ENCODE peak calls at places on chromosomes 2 and 18, in six cellular contexts. One of them, this sample, is unnamed.

GRCh38 chr2:26805241-26805676 is 19.4 kb downstream of the CENPA start:
- DNase-seq in ecto neural progenitor cell: no peak
- DNase-seq in EH: peak
- DNase-seq in NCI-H446 treated with DMSO at 0.1 percent for 48 hours: no peak
- DNase-seq in NCI-H2227 treated with DMSO at 0.1 percent for 48 hours: no peak
- DNase-seq in DMS79 treated with DMSO at 0.1 percent for 48 hours: no peak
- DNase-seq in this sample: peak

GRCh38 chr18:79933765-79934164 is 17.7 kb downstream of the SLC66A2 start:
- DNase-seq in ecto neural progenitor cell: no peak
- DNase-seq in NCI-H446 treated with DMSO at 0.1 percent for 48 hours: no peak
- DNase-seq in DMS79 treated with DMSO at 0.1 percent for 48 hours: no peak
- DNase-seq in NCI-H2227 treated with DMSO at 0.1 percent for 48 hours: no peak
- DNase-seq in EH: peak
- DNase-seq in this sample: no peak

GRCh38 chr18:154151-154550 is 4.2 kb upstream of the USP14 start:
- DNase-seq in DMS79 treated with DMSO at 0.1 percent for 48 hours: no peak
- DNase-seq in EH: peak
- DNase-seq in NCI-H2227 treated with DMSO at 0.1 percent for 48 hours: no peak
- DNase-seq in ecto neural progenitor cell: no peak
- DNase-seq in NCI-H446 treated with DMSO at 0.1 percent for 48 hours: no peak
- DNase-seq in this sample: peak

GRCh38 chr2:237154050-237154638 is 68.5 kb downstream of the COPS8 start:
- DNase-seq in NCI-H2227 treated with DMSO at 0.1 percent for 48 hours: no peak
- DNase-seq in ecto neural progenitor cell: no peak
- DNase-seq in DMS79 treated with DMSO at 0.1 percent for 48 hours: no peak
- DNase-seq in NCI-H446 treated with DMSO at 0.1 percent for 48 hours: peak
- DNase-seq in EH: peak
- DNase-seq in this sample: peak

GRCh38 chr2:108194409-108195132 is 45.2 kb upstream of the SULT1C3 start:
- DNase-seq in DMS79 treated with DMSO at 0.1 percent for 48 hours: peak
- DNase-seq in EH: peak
- DNase-seq in NCI-H446 treated with DMSO at 0.1 percent for 48 hours: no peak
- DNase-seq in NCI-H2227 treated with DMSO at 0.1 percent for 48 hours: no peak
- DNase-seq in ecto neural progenitor cell: no peak
- DNase-seq in this sample: peak

GRCh38 chr2:7427293-7428060 is 510.3 kb downstream of the RNF144A start:
- DNase-seq in NCI-H446 treated with DMSO at 0.1 percent for 48 hours: peak
- DNase-seq in DMS79 treated with DMSO at 0.1 percent for 48 hours: peak
- DNase-seq in EH: peak
- DNase-seq in NCI-H2227 treated with DMSO at 0.1 percent for 48 hours: peak
- DNase-seq in ecto neural progenitor cell: no peak
- DNase-seq in this sample: peak

GRCh38 chr18:13661051-13661778 is 65.1 kb downstream of the FAM210A start:
- DNase-seq in EH: no peak
- DNase-seq in NCI-H446 treated with DMSO at 0.1 percent for 48 hours: no peak
- DNase-seq in ecto neural progenitor cell: no peak
- DNase-seq in NCI-H2227 treated with DMSO at 0.1 percent for 48 hours: no peak
- DNase-seq in DMS79 treated with DMSO at 0.1 percent for 48 hours: no peak
- DNase-seq in this sample: no peak

GRCh38 chr2:237556773-237557632 is 9.4 kb upstream of the PRLH start:
- DNase-seq in NCI-H2227 treated with DMSO at 0.1 percent for 48 hours: no peak
- DNase-seq in EH: peak
- DNase-seq in DMS79 treated with DMSO at 0.1 percent for 48 hours: no peak
- DNase-seq in NCI-H446 treated with DMSO at 0.1 percent for 48 hours: no peak
- DNase-seq in ecto neural progenitor cell: no peak
- DNase-seq in this sample: no peak

GRCh38 chr2:19600506-19600905 is 242.1 kb upstream of the OSR1 start:
- DNase-seq in DMS79 treated with DMSO at 0.1 percent for 48 hours: no peak
- DNase-seq in EH: peak
- DNase-seq in NCI-H446 treated with DMSO at 0.1 percent for 48 hours: no peak
- DNase-seq in NCI-H2227 treated with DMSO at 0.1 percent for 48 hours: no peak
- DNase-seq in ecto neural progenitor cell: no peak
- DNase-seq in this sample: peak

GRCh38 chr2:59734743-59735142 is 818.7 kb downstream of the BCL11A start:
- DNase-seq in NCI-H446 treated with DMSO at 0.1 percent for 48 hours: no peak
- DNase-seq in DMS79 treated with DMSO at 0.1 percent for 48 hours: no peak
- DNase-seq in EH: no peak
- DNase-seq in NCI-H2227 treated with DMSO at 0.1 percent for 48 hours: no peak
- DNase-seq in ecto neural progenitor cell: no peak
- DNase-seq in this sample: no peak

GRCh38 chr18:76456823-76457222 is 38.2 kb downstream of the ZNF516 start:
- DNase-seq in ecto neural progenitor cell: no peak
- DNase-seq in NCI-H446 treated with DMSO at 0.1 percent for 48 hours: no peak
- DNase-seq in EH: no peak
- DNase-seq in DMS79 treated with DMSO at 0.1 percent for 48 hours: no peak
- DNase-seq in NCI-H2227 treated with DMSO at 0.1 percent for 48 hours: no peak
- DNase-seq in this sample: no peak

GRCh38 chr2:177830881-177831386 is 241.6 kb downstream of the PDE11A start:
- DNase-seq in NCI-H2227 treated with DMSO at 0.1 percent for 48 hours: peak
- DNase-seq in DMS79 treated with DMSO at 0.1 percent for 48 hours: no peak
- DNase-seq in NCI-H446 treated with DMSO at 0.1 percent for 48 hours: no peak
- DNase-seq in ecto neural progenitor cell: no peak
- DNase-seq in EH: no peak
- DNase-seq in this sample: no peak

GRCh38 chr2:187586091-187586632 is 31.9 kb upstream of the TFPI start:
- DNase-seq in DMS79 treated with DMSO at 0.1 percent for 48 hours: no peak
- DNase-seq in EH: peak
- DNase-seq in NCI-H2227 treated with DMSO at 0.1 percent for 48 hours: no peak
- DNase-seq in ecto neural progenitor cell: no peak
- DNase-seq in NCI-H446 treated with DMSO at 0.1 percent for 48 hours: no peak
- DNase-seq in this sample: peak

GRCh38 chr2:71637168-71637567 is 183.8 kb downstream of the DYSF start:
- DNase-seq in NCI-H446 treated with DMSO at 0.1 percent for 48 hours: no peak
- DNase-seq in NCI-H2227 treated with DMSO at 0.1 percent for 48 hours: no peak
- DNase-seq in EH: no peak
- DNase-seq in DMS79 treated with DMSO at 0.1 percent for 48 hours: no peak
- DNase-seq in ecto neural progenitor cell: no peak
- DNase-seq in this sample: no peak

GRCh38 chr2:196489366-196489765 is 150.1 kb upstream of the CCDC150 start:
- DNase-seq in NCI-H446 treated with DMSO at 0.1 percent for 48 hours: no peak
- DNase-seq in DMS79 treated with DMSO at 0.1 percent for 48 hours: no peak
- DNase-seq in EH: peak
- DNase-seq in ecto neural progenitor cell: no peak
- DNase-seq in NCI-H2227 treated with DMSO at 0.1 percent for 48 hours: no peak
- DNase-seq in this sample: no peak

GRCh38 chr2:99403524-99403923 is 66.3 kb downstream of the EIF5B start:
- DNase-seq in NCI-H2227 treated with DMSO at 0.1 percent for 48 hours: no peak
- DNase-seq in ecto neural progenitor cell: no peak
- DNase-seq in EH: no peak
- DNase-seq in NCI-H446 treated with DMSO at 0.1 percent for 48 hours: no peak
- DNase-seq in DMS79 treated with DMSO at 0.1 percent for 48 hours: no peak
- DNase-seq in this sample: peak

GRCh38 chr18:3623769-3624545 is 174.0 kb downstream of the TGIF1 start:
- DNase-seq in ecto neural progenitor cell: peak
- DNase-seq in DMS79 treated with DMSO at 0.1 percent for 48 hours: no peak
- DNase-seq in NCI-H446 treated with DMSO at 0.1 percent for 48 hours: no peak
- DNase-seq in EH: peak
- DNase-seq in NCI-H2227 treated with DMSO at 0.1 percent for 48 hours: no peak
- DNase-seq in this sample: peak

GRCh38 chr2:27636766-27637165 is 7.9 kb downstream of the GPN1 start:
- DNase-seq in ecto neural progenitor cell: no peak
- DNase-seq in NCI-H446 treated with DMSO at 0.1 percent for 48 hours: no peak
- DNase-seq in NCI-H2227 treated with DMSO at 0.1 percent for 48 hours: no peak
- DNase-seq in EH: no peak
- DNase-seq in DMS79 treated with DMSO at 0.1 percent for 48 hours: no peak
- DNase-seq in this sample: peak

GRCh38 chr18:28581503-28582169 is 404.7 kb upstream of the CDH2 start:
- DNase-seq in NCI-H446 treated with DMSO at 0.1 percent for 48 hours: no peak
- DNase-seq in ecto neural progenitor cell: no peak
- DNase-seq in NCI-H2227 treated with DMSO at 0.1 percent for 48 hours: peak
- DNase-seq in EH: no peak
- DNase-seq in DMS79 treated with DMSO at 0.1 percent for 48 hours: no peak
- DNase-seq in this sample: peak

GRCh38 chr2:230124792-230125452 is 56.2 kb upstream of the SLC16A14 start:
- DNase-seq in ecto neural progenitor cell: no peak
- DNase-seq in NCI-H2227 treated with DMSO at 0.1 percent for 48 hours: no peak
- DNase-seq in EH: peak
- DNase-seq in DMS79 treated with DMSO at 0.1 percent for 48 hours: no peak
- DNase-seq in NCI-H446 treated with DMSO at 0.1 percent for 48 hours: no peak
- DNase-seq in this sample: no peak